ENCODE peak calls at places on chromosomes 4 and X, in ten cellular contexts. J is astrocyte, R is psoas muscle, U is AG09319, H is OCI-LY7, V is Peyer's patch, B is nephron progenitor cell, L is endothelial cell, T is WERI-Rb-1, O is tibial artery. P is an unnamed sample.

GRCh38 chrX:130539721-130540321 is 138.0 kb downstream of the RBMX2 start:
- DNase-seq in J (peak; percentile 4), U (peak; percentile 19), B (peak; percentile 61), R (peak; percentile 42), O (peak; percentile 63), H (peak; percentile 50), V (no peak), T (peak; percentile 51), L (peak; percentile 28), P (peak; percentile 52)

GRCh38 chr4:179465131-179465797 is 2023.0 kb upstream of the AGA start:
- DNase-seq in O (no peak), L (no peak), U (no peak), B (no peak), R (no peak), V (no peak), T (no peak), H (peak; percentile 28), J (peak; percentile 72), P (no peak)

GRCh38 chr4:169231647-169232262 is 39.0 kb downstream of the SH3RF1 start:
- DNase-seq in J (no peak), T (no peak), R (no peak), H (no peak), U (no peak), V (no peak), L (no peak), B (no peak), O (no peak), P (no peak)

GRCh38 chrX:30713061-30713525 is 59.9 kb downstream of the GK start:
- DNase-seq in O (peak; percentile 59), V (no peak), R (no peak), T (peak; percentile 62), L (peak; percentile 45), U (peak; percentile 22), H (peak; percentile 46), B (peak; percentile 50), J (peak; percentile 34), P (peak; percentile 55)

GRCh38 chr4:107133965-107134364 is 97.9 kb upstream of the DKK2 start:
- DNase-seq in T (no peak), B (no peak), O (no peak), R (no peak), V (no peak), U (no peak), H (no peak), L (no peak), J (no peak), P (no peak)

GRCh38 chr4:164807611-164808010 is 53.7 kb downstream of the SMIM31 start:
- DNase-seq in L (peak; percentile 11), O (no peak), B (no peak), V (no peak), H (no peak), R (no peak), U (no peak), T (no peak), J (peak; percentile 73), P (no peak)

GRCh38 chr4:27154706-27155105 is 294.1 kb downstream of the STIM2 start:
- DNase-seq in H (no peak), L (no peak), B (no peak), R (no peak), J (peak; percentile 95), O (no peak), T (no peak), U (no peak), V (no peak), P (no peak)

GRCh38 chr4:91957963-91958362 is 345.8 kb upstream of the GRID2 start:
- DNase-seq in B (no peak), J (no peak), H (no peak), R (no peak), T (no peak), O (no peak), V (no peak), L (no peak), U (no peak), P (no peak)

GRCh38 chrX:119121341-119121740 is 6.3 kb downstream of the KIAA1210 start:
- DNase-seq in L (no peak), U (no peak), J (no peak), V (no peak), H (no peak), B (no peak), O (no peak), R (no peak), T (no peak), P (no peak)

GRCh38 chr4:136319789-136320470 is 1212.4 kb downstream of the PCDH18 start:
- DNase-seq in T (no peak), L (no peak), H (no peak), J (peak; percentile 79), B (no peak), V (no peak), O (no peak), U (no peak), R (no peak), P (no peak)

GRCh38 chrX:136880003-136880451 is 498 bp downstream of the RBMX start:
- DNase-seq in B (peak; percentile 21), O (no peak), H (peak; percentile 59), J (no peak), L (peak; percentile 12), U (no peak), V (peak; percentile 61), R (peak; percentile 68), T (no peak), P (peak; percentile 5)

GRCh38 chrX:133921764-133922389 is 63.5 kb downstream of the GPC3 start:
- DNase-seq in R (peak; percentile 53), V (peak; percentile 68), J (no peak), T (peak; percentile 40), L (peak; percentile 56), O (no peak), U (no peak), B (peak; percentile 52), H (peak; percentile 2), P (peak; percentile 11)

GRCh38 chr4:161581262-161581661 is 582.5 kb downstream of the FSTL5 start:
- DNase-seq in L (no peak), B (no peak), R (no peak), J (peak; percentile 14), V (no peak), H (no peak), U (no peak), T (no peak), O (no peak), P (no peak)

GRCh38 chrX:102720237-102721168 is at the start of gene GPRASP3:
- DNase-seq in O (peak; percentile 82), H (no peak), B (no peak), J (peak; percentile 66), T (peak; percentile 77), V (peak; percentile 84), U (peak; percentile 34), L (peak; percentile 57), R (peak; percentile 86), P (peak; percentile 59)

GRCh38 chr4:124104101-124104500 is 608.4 kb downstream of the ANKRD50 start:
- DNase-seq in J (no peak), B (no peak), R (no peak), U (no peak), T (no peak), H (no peak), V (no peak), L (no peak), O (no peak), P (no peak)

GRCh38 chr4:38574559-38575333 is 89.3 kb upstream of the KLF3 start:
- DNase-seq in B (no peak), T (no peak), H (no peak), V (peak; percentile 55), L (no peak), J (no peak), R (peak; percentile 79), U (no peak), O (no peak), P (no peak)

GRCh38 chr4:22720091-22720490 is 27.4 kb downstream of the GBA3 start:
- DNase-seq in O (no peak), U (no peak), R (no peak), V (no peak), J (peak; percentile 69), B (no peak), H (no peak), T (no peak), L (no peak), P (no peak)

GRCh38 chr4:117447925-117448324 is 362.5 kb upstream of the TRAM1L1 start:
- DNase-seq in O (no peak), R (no peak), J (no peak), U (no peak), V (no peak), B (no peak), T (peak; percentile 30), H (peak; percentile 31), L (peak; percentile 6), P (no peak)
- TF ChIP-seq CTCF in O (no peak), R (no peak), J (no peak), U (no peak), V (no peak), B (no peak), T (peak; percentile 38), H (peak; percentile 78), L (peak; percentile 50), P (peak; percentile 30)

GRCh38 chr4:41541697-41542096 is 3.7 kb downstream of the LIMCH1 start:
- DNase-seq in B (no peak), U (peak; percentile 11), H (no peak), V (no peak), L (no peak), J (peak; percentile 11), T (no peak), R (peak; percentile 55), O (peak; percentile 67), P (no peak)
- TF ChIP-seq CTCF in B (no peak), U (no peak), H (no peak), V (no peak), L (no peak), J (no peak), T (no peak), R (no peak), O (no peak), P (no peak)

GRCh38 chr4:6336166-6336565 is 66.5 kb downstream of the WFS1 start:
- DNase-seq in B (no peak), R (peak; percentile 15), V (no peak), U (no peak), O (no peak), H (no peak), J (no peak), T (no peak), L (no peak), P (no peak)

GRCh38 chr4:6337331-6337935 is 67.8 kb downstream of the WFS1 start:
- DNase-seq in T (no peak), B (no peak), R (no peak), L (peak; percentile 44), U (no peak), V (no peak), J (no peak), O (no peak), H (no peak), P (no peak)

GRCh38 chr4:6334203-6334887 is 64.7 kb downstream of the WFS1 start:
- DNase-seq in O (no peak), L (no peak), B (no peak), J (no peak), V (no peak), H (no peak), U (no peak), R (peak; percentile 14), T (no peak), P (no peak)

GRCh38 chr4:6333301-6334202 is 63.9 kb downstream of the WFS1 start:
- DNase-seq in V (no peak), H (peak; percentile 39), R (peak; percentile 39), L (no peak), O (no peak), U (no peak), J (no peak), T (peak; percentile 44), B (no peak), P (no peak)

GRCh38 chr4:6335040-6335590 is 65.5 kb downstream of the WFS1 start:
- DNase-seq in H (no peak), J (no peak), R (peak; percentile 28), T (peak; percentile 58), U (no peak), V (no peak), B (no peak), L (no peak), O (no peak), P (no peak)
- TF ChIP-seq CTCF in H (peak; percentile 27), J (no peak), R (no peak), T (peak; percentile 51), U (no peak), V (no peak), B (no peak), L (no peak), O (no peak), P (no peak)

GRCh38 chr4:144962300-144962699 is 135.7 kb downstream of the ANAPC10 start:
- DNase-seq in J (no peak), H (no peak), B (no peak), O (no peak), T (no peak), L (no peak), R (no peak), U (no peak), V (no peak), P (no peak)
- TF ChIP-seq CTCF in J (no peak), H (peak; percentile 12), B (no peak), O (no peak), T (no peak), L (no peak), R (no peak), U (no peak), V (no peak), P (no peak)